ENCODE peak calls at places on chromosome 18, in eight cellular contexts. One of them, this sample, is unnamed.

GRCh38 chr18:24986611-24987270 is 365.2 kb downstream of the ZNF521 start:
- DNase-seq in right cardiac atrium: no peak
- DNase-seq in PC-9: no peak
- DNase-seq in Peyer's patch: no peak
- DNase-seq in suprapubic skin: no peak
- DNase-seq in stomach: no peak
- DNase-seq in dorsolateral prefrontal cortex: no peak
- DNase-seq in osteoblast: no peak
- DNase-seq in this sample: no peak

GRCh38 chr18:59837586-59837985 is 62.2 kb upstream of the PMAIP1 start:
- DNase-seq in suprapubic skin: peak; percentile 26
- DNase-seq in PC-9: peak; percentile 38
- DNase-seq in stomach: peak; percentile 39
- DNase-seq in dorsolateral prefrontal cortex: peak; percentile 14
- DNase-seq in osteoblast: peak; percentile 45
- DNase-seq in right cardiac atrium: no peak
- DNase-seq in Peyer's patch: peak; percentile 34
- DNase-seq in this sample: peak; percentile 42

GRCh38 chr18:26655614-26656400 is 107.5 kb upstream of the KCTD1 start:
- DNase-seq in right cardiac atrium: peak; percentile 86
- DNase-seq in osteoblast: peak; percentile 86
- DNase-seq in Peyer's patch: no peak
- DNase-seq in PC-9: peak; percentile 53
- DNase-seq in suprapubic skin: no peak
- DNase-seq in stomach: peak; percentile 70
- DNase-seq in dorsolateral prefrontal cortex: peak; percentile 43
- DNase-seq in this sample: peak; percentile 49

GRCh38 chr18:45102863-45103262 is 422.2 kb downstream of the SETBP1 start:
- DNase-seq in osteoblast: no peak
- DNase-seq in Peyer's patch: peak; percentile 28
- DNase-seq in right cardiac atrium: no peak
- DNase-seq in PC-9: no peak
- DNase-seq in stomach: no peak
- DNase-seq in dorsolateral prefrontal cortex: no peak
- DNase-seq in suprapubic skin: no peak
- DNase-seq in this sample: no peak

GRCh38 chr18:62952807-62953206 is 237.5 kb downstream of the PHLPP1 start:
- DNase-seq in right cardiac atrium: no peak
- DNase-seq in dorsolateral prefrontal cortex: no peak
- DNase-seq in Peyer's patch: no peak
- DNase-seq in suprapubic skin: no peak
- DNase-seq in stomach: no peak
- DNase-seq in osteoblast: no peak
- DNase-seq in PC-9: no peak
- DNase-seq in this sample: no peak

GRCh38 chr18:44789704-44790103 is 109.0 kb downstream of the SETBP1 start:
- DNase-seq in PC-9: peak; percentile 31
- DNase-seq in Peyer's patch: no peak
- DNase-seq in stomach: no peak
- DNase-seq in right cardiac atrium: peak; percentile 60
- DNase-seq in suprapubic skin: no peak
- DNase-seq in dorsolateral prefrontal cortex: no peak
- DNase-seq in osteoblast: no peak
- DNase-seq in this sample: peak; percentile 6

GRCh38 chr18:74310411-74310810 is 5.2 kb upstream of the C18orf63 start:
- DNase-seq in Peyer's patch: no peak
- DNase-seq in dorsolateral prefrontal cortex: no peak
- DNase-seq in PC-9: no peak
- DNase-seq in stomach: no peak
- DNase-seq in suprapubic skin: no peak
- DNase-seq in right cardiac atrium: no peak
- DNase-seq in osteoblast: no peak
- DNase-seq in this sample: peak; percentile 29

GRCh38 chr18:3046216-3046808 is 33.4 kb upstream of the LPIN2 start:
- DNase-seq in right cardiac atrium: no peak
- DNase-seq in dorsolateral prefrontal cortex: no peak
- DNase-seq in stomach: no peak
- DNase-seq in osteoblast: no peak
- DNase-seq in PC-9: no peak
- DNase-seq in suprapubic skin: no peak
- DNase-seq in Peyer's patch: no peak
- DNase-seq in this sample: no peak

GRCh38 chr18:23259701-23260661 is 124.7 kb downstream of the CABLES1 start:
- DNase-seq in stomach: peak; percentile 89
- DNase-seq in PC-9: peak; percentile 77
- DNase-seq in suprapubic skin: no peak
- DNase-seq in Peyer's patch: peak; percentile 44
- DNase-seq in dorsolateral prefrontal cortex: no peak
- DNase-seq in osteoblast: peak; percentile 95
- DNase-seq in right cardiac atrium: peak; percentile 94
- DNase-seq in this sample: peak; percentile 15

GRCh38 chr18:36307513-36307912 is 10.0 kb downstream of the FHOD3 start:
- DNase-seq in right cardiac atrium: no peak
- DNase-seq in dorsolateral prefrontal cortex: no peak
- DNase-seq in osteoblast: no peak
- DNase-seq in suprapubic skin: no peak
- DNase-seq in PC-9: no peak
- DNase-seq in Peyer's patch: no peak
- DNase-seq in stomach: no peak
- DNase-seq in this sample: no peak

GRCh38 chr18:58310517-58310916 is 266.5 kb downstream of the NEDD4L start:
- DNase-seq in stomach: peak; percentile 78
- DNase-seq in right cardiac atrium: peak; percentile 53
- DNase-seq in suprapubic skin: no peak
- DNase-seq in osteoblast: no peak
- DNase-seq in PC-9: peak; percentile 72
- DNase-seq in Peyer's patch: peak; percentile 23
- DNase-seq in dorsolateral prefrontal cortex: no peak
- DNase-seq in this sample: peak; percentile 46

GRCh38 chr18:56083097-56083865 is 495.3 kb upstream of the TCF4 start:
- DNase-seq in suprapubic skin: no peak
- DNase-seq in Peyer's patch: no peak
- DNase-seq in dorsolateral prefrontal cortex: no peak
- DNase-seq in right cardiac atrium: peak; percentile 78
- DNase-seq in osteoblast: no peak
- DNase-seq in PC-9: no peak
- DNase-seq in stomach: no peak
- DNase-seq in this sample: no peak

GRCh38 chr18:76977108-76977621 is 154.8 kb downstream of the ZNF236 start:
- DNase-seq in Peyer's patch: peak; percentile 15
- DNase-seq in PC-9: no peak
- DNase-seq in suprapubic skin: no peak
- DNase-seq in osteoblast: no peak
- DNase-seq in right cardiac atrium: peak; percentile 30
- DNase-seq in stomach: peak; percentile 74
- DNase-seq in dorsolateral prefrontal cortex: no peak
- DNase-seq in this sample: no peak

GRCh38 chr18:8603663-8604520 is 5.3 kb upstream of the RAB12 start:
- DNase-seq in right cardiac atrium: no peak
- DNase-seq in suprapubic skin: no peak
- DNase-seq in PC-9: no peak
- DNase-seq in osteoblast: no peak
- DNase-seq in dorsolateral prefrontal cortex: no peak
- DNase-seq in Peyer's patch: no peak
- DNase-seq in stomach: no peak
- DNase-seq in this sample: no peak

GRCh38 chr18:44465337-44465736 is 215.4 kb upstream of the SETBP1 start:
- DNase-seq in dorsolateral prefrontal cortex: no peak
- DNase-seq in suprapubic skin: no peak
- DNase-seq in Peyer's patch: no peak
- DNase-seq in right cardiac atrium: no peak
- DNase-seq in stomach: no peak
- DNase-seq in PC-9: no peak
- DNase-seq in osteoblast: no peak
- DNase-seq in this sample: no peak

GRCh38 chr18:22826726-22827125 is 106.4 kb upstream of the RBBP8 start:
- DNase-seq in osteoblast: no peak
- DNase-seq in dorsolateral prefrontal cortex: no peak
- DNase-seq in Peyer's patch: no peak
- DNase-seq in PC-9: no peak
- DNase-seq in suprapubic skin: no peak
- DNase-seq in right cardiac atrium: no peak
- DNase-seq in stomach: no peak
- DNase-seq in this sample: peak; percentile 83

GRCh38 chr18:46398005-46398404 is 259.0 kb downstream of the LOXHD1 start:
- DNase-seq in dorsolateral prefrontal cortex: no peak
- DNase-seq in Peyer's patch: no peak
- DNase-seq in right cardiac atrium: no peak
- DNase-seq in PC-9: no peak
- DNase-seq in osteoblast: no peak
- DNase-seq in stomach: no peak
- DNase-seq in suprapubic skin: no peak
- DNase-seq in this sample: no peak

GRCh38 chr18:6810191-6810590 is 80.7 kb downstream of the ARHGAP28 start:
- DNase-seq in PC-9: no peak
- DNase-seq in dorsolateral prefrontal cortex: no peak
- DNase-seq in suprapubic skin: no peak
- DNase-seq in right cardiac atrium: no peak
- DNase-seq in osteoblast: no peak
- DNase-seq in Peyer's patch: no peak
- DNase-seq in stomach: no peak
- DNase-seq in this sample: no peak

DNA sequence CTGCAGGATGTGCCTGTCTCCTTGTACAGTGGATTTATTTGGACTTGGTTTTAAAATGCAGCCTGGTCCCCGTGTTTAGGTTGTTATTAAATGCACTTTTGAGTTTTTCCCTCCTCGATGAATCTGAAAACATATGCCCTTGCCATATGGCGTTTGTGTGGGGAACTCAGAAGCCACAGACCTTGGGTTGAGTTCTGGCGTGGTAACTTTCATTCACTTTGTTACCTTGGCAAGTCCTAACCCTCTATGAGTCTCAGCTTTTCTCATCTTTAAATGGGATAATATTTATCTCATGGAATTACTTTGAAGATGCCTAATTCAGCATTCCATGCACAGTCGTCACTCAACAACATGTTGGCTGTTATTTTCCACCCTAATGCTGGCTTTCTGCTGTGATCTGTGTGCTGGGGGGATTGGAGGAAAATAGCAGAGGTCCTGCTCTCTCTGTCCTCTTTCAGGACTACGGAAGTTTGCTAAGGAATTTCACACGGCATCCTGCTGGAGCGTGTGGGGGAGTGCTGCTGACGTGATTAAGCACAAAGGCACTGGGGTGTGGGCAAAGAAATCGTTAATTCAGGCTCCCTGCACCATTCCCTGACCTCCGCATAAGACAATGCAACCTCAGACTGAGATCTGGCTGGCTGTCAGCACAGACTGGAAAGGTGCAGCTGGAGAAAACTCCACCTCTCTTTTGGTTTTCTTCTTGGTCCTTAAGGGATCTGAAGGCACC is 61.7 kb downstream of the LDLRAD4 start:
- DNase-seq in stomach: no peak
- DNase-seq in dorsolateral prefrontal cortex: no peak
- DNase-seq in PC-9: no peak
- DNase-seq in Peyer's patch: no peak
- DNase-seq in suprapubic skin: no peak
- DNase-seq in osteoblast: no peak
- DNase-seq in right cardiac atrium: no peak
- DNase-seq in this sample: no peak
- H3K27ac ChIP-seq in stomach: no peak overlapping the region
- H3K27ac ChIP-seq in dorsolateral prefrontal cortex: no peak overlapping the region
- H3K27ac ChIP-seq in PC-9: no peak overlapping the region
- H3K27ac ChIP-seq in Peyer's patch: no peak overlapping the region
- H3K27ac ChIP-seq in suprapubic skin: no peak overlapping the region
- H3K27ac ChIP-seq in osteoblast: no peak overlapping the region
- H3K27ac ChIP-seq in right cardiac atrium: peak overlapping the region; percentile 59
- H3K27ac ChIP-seq in this sample: no peak overlapping the region

GRCh38 chr18:9874730-9875129 is 11.0 kb upstream of the TXNDC2 start:
- DNase-seq in Peyer's patch: no peak
- DNase-seq in PC-9: no peak
- DNase-seq in suprapubic skin: no peak
- DNase-seq in right cardiac atrium: no peak
- DNase-seq in stomach: no peak
- DNase-seq in dorsolateral prefrontal cortex: no peak
- DNase-seq in osteoblast: no peak
- DNase-seq in this sample: no peak

GRCh38 chr18:9878095-9878494 is 7.7 kb upstream of the TXNDC2 start:
- DNase-seq in right cardiac atrium: no peak
- DNase-seq in suprapubic skin: no peak
- DNase-seq in dorsolateral prefrontal cortex: no peak
- DNase-seq in stomach: no peak
- DNase-seq in Peyer's patch: no peak
- DNase-seq in osteoblast: no peak
- DNase-seq in PC-9: no peak
- DNase-seq in this sample: no peak

GRCh38 chr18:9876867-9877654 is 8.7 kb upstream of the TXNDC2 start:
- DNase-seq in suprapubic skin: no peak
- DNase-seq in osteoblast: peak; percentile 84
- DNase-seq in right cardiac atrium: no peak
- DNase-seq in PC-9: peak; percentile 57
- DNase-seq in Peyer's patch: no peak
- DNase-seq in dorsolateral prefrontal cortex: no peak
- DNase-seq in stomach: no peak
- DNase-seq in this sample: peak; percentile 32

GRCh38 chr18:9877655-9878014 is 8.1 kb upstream of the TXNDC2 start:
- DNase-seq in Peyer's patch: no peak
- DNase-seq in PC-9: no peak
- DNase-seq in suprapubic skin: no peak
- DNase-seq in osteoblast: no peak
- DNase-seq in stomach: no peak
- DNase-seq in right cardiac atrium: no peak
- DNase-seq in dorsolateral prefrontal cortex: no peak
- DNase-seq in this sample: no peak

DNA sequence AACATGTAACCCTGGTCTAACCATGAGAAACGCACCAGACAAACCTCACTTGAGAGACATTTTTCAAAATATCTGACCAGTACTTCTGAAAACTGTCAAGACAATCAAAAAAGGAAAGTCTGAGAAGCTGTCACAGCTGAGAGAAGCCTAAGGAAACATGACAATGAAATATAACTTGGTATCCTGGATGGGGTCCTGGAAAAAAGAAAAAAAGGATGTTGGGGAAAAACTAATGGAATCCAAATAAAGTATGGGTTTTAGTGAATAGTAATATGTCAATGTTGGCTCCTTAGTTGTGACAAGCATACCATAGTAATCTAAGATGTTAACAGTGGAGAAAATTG is 9.3 kb upstream of the TXNDC2 start:
- DNase-seq in PC-9: no peak
- DNase-seq in Peyer's patch: no peak
- DNase-seq in stomach: no peak
- DNase-seq in dorsolateral prefrontal cortex: no peak
- DNase-seq in suprapubic skin: no peak
- DNase-seq in right cardiac atrium: no peak
- DNase-seq in osteoblast: no peak
- DNase-seq in this sample: no peak
- H3K27ac ChIP-seq in PC-9: peak overlapping the region; percentile 97
- H3K27ac ChIP-seq in Peyer's patch: no peak overlapping the region
- H3K27ac ChIP-seq in stomach: peak overlapping the region; percentile 85
- H3K27ac ChIP-seq in dorsolateral prefrontal cortex: no peak overlapping the region
- H3K27ac ChIP-seq in suprapubic skin: peak overlapping the region; percentile 26
- H3K27ac ChIP-seq in right cardiac atrium: no peak overlapping the region
- H3K27ac ChIP-seq in osteoblast: peak overlapping the region; percentile 95
- H3K27ac ChIP-seq in this sample: no peak overlapping the region

GRCh38 chr18:1244397-1245122 is 339.9 kb downstream of the ADCYAP1 start:
- DNase-seq in stomach: no peak
- DNase-seq in PC-9: no peak
- DNase-seq in Peyer's patch: no peak
- DNase-seq in osteoblast: no peak
- DNase-seq in right cardiac atrium: no peak
- DNase-seq in suprapubic skin: no peak
- DNase-seq in dorsolateral prefrontal cortex: no peak
- DNase-seq in this sample: no peak
- H3K27ac ChIP-seq in stomach: no peak overlapping the region
- H3K27ac ChIP-seq in PC-9: no peak overlapping the region
- H3K27ac ChIP-seq in Peyer's patch: no peak overlapping the region
- H3K27ac ChIP-seq in osteoblast: no peak overlapping the region
- H3K27ac ChIP-seq in right cardiac atrium: no peak overlapping the region
- H3K27ac ChIP-seq in suprapubic skin: no peak overlapping the region
- H3K27ac ChIP-seq in dorsolateral prefrontal cortex: no peak overlapping the region
- H3K27ac ChIP-seq in this sample: no peak overlapping the region

GRCh38 chr18:10928971-10929373 is 220.4 kb downstream of the PIEZO2 start:
- DNase-seq in right cardiac atrium: no peak
- DNase-seq in osteoblast: peak; percentile 35
- DNase-seq in stomach: no peak
- DNase-seq in Peyer's patch: no peak
- DNase-seq in dorsolateral prefrontal cortex: no peak
- DNase-seq in PC-9: no peak
- DNase-seq in suprapubic skin: no peak
- DNase-seq in this sample: no peak
- H3K27ac ChIP-seq in right cardiac atrium: no peak overlapping the region
- H3K27ac ChIP-seq in osteoblast: no peak overlapping the region
- H3K27ac ChIP-seq in stomach: no peak overlapping the region
- H3K27ac ChIP-seq in Peyer's patch: no peak overlapping the region
- H3K27ac ChIP-seq in dorsolateral prefrontal cortex: no peak overlapping the region
- H3K27ac ChIP-seq in PC-9: no peak overlapping the region
- H3K27ac ChIP-seq in suprapubic skin: no peak overlapping the region
- H3K27ac ChIP-seq in this sample: no peak overlapping the region